ENCODE peak calls at places on chromosomes 5 and 9, in ten cellular contexts. U is fibroblast of mammary gland, K is OCI-LY7, B is AG04449, I is skeletal muscle cell, S is heart right ventricle, E is kidney, N is astrocyte of the cerebellum, A is A549, H is PC-9. M is an unnamed sample.

GRCh38 chr9:114853071-114853865 is 47.4 kb upstream of the TNFSF15 start:
- DNase-seq in U (no peak), K (no peak), B (no peak), I (no peak), S (no peak), E (no peak), N (no peak), A (no peak), H (no peak), M (no peak)

GRCh38 chr5:109668668-109669422 is 20.9 kb upstream of the MAN2A1 start:
- DNase-seq in U (no peak), K (no peak), B (no peak), I (no peak), S (no peak), E (no peak), N (no peak), A (no peak), H (no peak), M (no peak)

GRCh38 chr5:51226420-51226735 is 156.9 kb upstream of the ISL1 start:
- DNase-seq in U (no peak), K (no peak), B (no peak), I (no peak), S (no peak), E (no peak), N (no peak), A (no peak), H (peak), M (no peak)

GRCh38 chr9:121322037-121322736 is 47.9 kb downstream of the STOM start:
- DNase-seq in U (peak), K (no peak), B (peak), I (peak), S (no peak), E (no peak), N (peak), A (peak), H (no peak), M (peak)

GRCh38 chr9:127662617-127663016 is 44.2 kb upstream of the CFAP157 start:
- DNase-seq in U (no peak), K (no peak), B (no peak), I (no peak), S (no peak), E (no peak), N (no peak), A (no peak), H (no peak), M (no peak)

GRCh38 chr5:27947088-27947487 is 908.7 kb upstream of the CDH9 start:
- DNase-seq in U (no peak), K (no peak), B (no peak), I (no peak), S (no peak), E (no peak), N (peak), A (no peak), H (peak), M (no peak)

GRCh38 chr5:72383280-72384205 is 63.4 kb downstream of the PTCD2 start:
- DNase-seq in U (peak), K (no peak), B (no peak), I (no peak), S (no peak), E (no peak), N (no peak), A (peak), H (no peak), M (no peak)

GRCh38 chr5:74624501-74624900 is 16.0 kb downstream of the ENC1 start:
- DNase-seq in U (no peak), K (no peak), B (no peak), I (no peak), S (no peak), E (peak), N (no peak), A (no peak), H (peak), M (no peak)

GRCh38 chr5:54673523-54674225 is 156.1 kb downstream of the SNX18 start:
- DNase-seq in U (no peak), K (peak), B (no peak), I (no peak), S (peak), E (no peak), N (no peak), A (no peak), H (no peak), M (no peak)

GRCh38 chr9:110750272-110750671 is 81.7 kb downstream of the MUSK start:
- DNase-seq in U (peak), K (no peak), B (no peak), I (no peak), S (peak), E (peak), N (no peak), A (no peak), H (no peak), M (no peak)

GRCh38 chr9:133458643-133459312 is 1.0 kb upstream of the CACFD1 start:
- DNase-seq in U (no peak), K (no peak), B (no peak), I (no peak), S (no peak), E (peak), N (no peak), A (no peak), H (no peak), M (no peak)

GRCh38 chr5:113115061-113115460 is 138.5 kb downstream of the DCP2 start:
- DNase-seq in U (no peak), K (no peak), B (no peak), I (no peak), S (no peak), E (no peak), N (no peak), A (no peak), H (no peak), M (no peak)

GRCh38 chr5:166370928-166371690 is 1920.3 kb upstream of the WWC1 start:
- DNase-seq in U (peak), K (no peak), B (no peak), I (no peak), S (no peak), E (no peak), N (peak), A (no peak), H (no peak), M (no peak)
- H3K4me3 ChIP-seq in U (no peak), K (peak), B (no peak), I (peak), S (no peak), E (peak), N (no peak), A (peak), H (peak), M (peak)

GRCh38 chr9:78905387-78905786 is 608.5 kb downstream of the PSAT1 start:
- DNase-seq in U (no peak), K (no peak), B (no peak), I (no peak), S (no peak), E (no peak), N (no peak), A (no peak), H (no peak), M (no peak)
- H3K4me3 ChIP-seq in U (no peak), K (no peak), B (no peak), I (no peak), S (no peak), E (no peak), N (no peak), A (no peak), H (no peak), M (no peak)

GRCh38 chr9:105355810-105356209 is 92.0 kb upstream of the FSD1L start:
- DNase-seq in U (peak), K (peak), B (no peak), I (no peak), S (no peak), E (no peak), N (no peak), A (peak), H (no peak), M (no peak)
- H3K4me3 ChIP-seq in U (no peak), K (no peak), B (no peak), I (no peak), S (no peak), E (no peak), N (no peak), A (no peak), H (no peak), M (no peak)

GRCh38 chr5:41761663-41762062 is 108.6 kb downstream of the OXCT1 start:
- DNase-seq in U (no peak), K (no peak), B (no peak), I (no peak), S (no peak), E (no peak), N (no peak), A (no peak), H (no peak), M (no peak)
- H3K4me3 ChIP-seq in U (no peak), K (no peak), B (no peak), I (no peak), S (no peak), E (no peak), N (no peak), A (no peak), H (no peak), M (no peak)

DNA sequence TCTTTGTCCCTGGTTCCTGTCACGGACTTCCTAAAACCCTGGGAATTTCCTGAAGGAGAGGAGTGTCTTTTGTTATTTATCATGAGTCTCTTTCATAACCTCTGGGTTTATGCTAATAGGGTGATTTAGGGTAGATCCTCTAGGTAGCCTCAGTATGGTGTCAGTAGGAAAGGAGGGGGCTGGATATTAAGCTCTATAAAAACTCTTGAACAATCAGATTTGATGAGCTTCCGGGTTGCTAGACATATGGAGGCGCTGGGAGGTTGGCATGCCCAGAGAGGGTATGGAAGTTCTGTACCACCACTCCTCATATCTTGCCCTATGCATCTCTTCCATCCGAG is 15.5 kb upstream of the PTBP3 start:
- DNase-seq in U (no peak), K (no peak), B (no peak), I (no peak), S (no peak), E (no peak), N (no peak), A (no peak), H (no peak), M (no peak)
- H3K4me3 ChIP-seq in U (peak), K (no peak), B (no peak), I (peak), S (no peak), E (peak), N (peak), A (peak), H (no peak), M (no peak)

GRCh38 chr9:97675655-97676054 is 21.5 kb downstream of the XPA start:
- DNase-seq in U (no peak), K (no peak), B (no peak), I (no peak), S (no peak), E (no peak), N (no peak), A (no peak), H (no peak), M (no peak)
- H3K4me3 ChIP-seq in U (no peak), K (no peak), B (no peak), I (no peak), S (no peak), E (no peak), N (no peak), A (no peak), H (no peak), M (no peak)

GRCh38 chr5:102794677-102795331 is 39.7 kb downstream of the PAM start:
- DNase-seq in U (no peak), K (no peak), B (no peak), I (no peak), S (no peak), E (no peak), N (no peak), A (no peak), H (no peak), M (no peak)

GRCh38 chr5:102794047-102794446 is 38.9 kb downstream of the PAM start:
- DNase-seq in U (no peak), K (no peak), B (no peak), I (no peak), S (no peak), E (no peak), N (no peak), A (no peak), H (no peak), M (no peak)

GRCh38 chr5:102796481-102796880 is 41.4 kb downstream of the PAM start:
- DNase-seq in U (peak), K (no peak), B (no peak), I (no peak), S (no peak), E (no peak), N (no peak), A (no peak), H (no peak), M (no peak)

GRCh38 chr5:102796014-102796413 is 40.9 kb downstream of the PAM start:
- DNase-seq in U (no peak), K (no peak), B (no peak), I (no peak), S (no peak), E (no peak), N (no peak), A (no peak), H (no peak), M (no peak)

DNA sequence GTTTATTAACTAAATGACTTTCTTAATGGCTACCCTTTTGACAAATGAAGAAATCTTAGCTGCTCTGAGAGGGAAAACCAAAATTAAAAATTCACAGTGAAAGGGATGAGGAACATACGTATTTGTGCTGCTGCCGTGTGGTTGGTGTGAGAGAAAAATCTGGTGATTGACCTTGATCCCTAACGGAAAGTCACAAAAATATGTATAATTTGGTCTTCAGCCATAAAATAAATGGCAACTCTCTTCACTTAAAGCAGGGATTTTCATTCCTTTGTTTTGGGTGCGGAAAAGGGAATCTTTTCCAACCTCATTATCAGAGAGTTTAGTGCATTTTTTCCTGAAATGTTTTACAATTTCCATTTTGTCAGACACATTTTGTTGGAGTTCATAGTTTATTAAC is 40.4 kb downstream of the PAM start:
- DNase-seq in U (no peak), K (no peak), B (no peak), I (no peak), S (no peak), E (no peak), N (no peak), A (no peak), H (no peak), M (no peak)
- H3K4me3 ChIP-seq in U (no peak), K (no peak), B (no peak), I (no peak), S (no peak), E (no peak), N (no peak), A (no peak), H (no peak), M (no peak)

GRCh38 chr5:80191991-80192398 is 63.9 kb downstream of the SERINC5 start:
- DNase-seq in U (no peak), K (peak), B (no peak), I (no peak), S (peak), E (peak), N (no peak), A (no peak), H (no peak), M (no peak)
- H3K4me3 ChIP-seq in U (no peak), K (peak), B (no peak), I (no peak), S (no peak), E (no peak), N (no peak), A (no peak), H (no peak), M (no peak)

GRCh38 chr9:124010665-124011321 is 775 bp upstream of the LHX2 start:
- DNase-seq in U (peak), K (no peak), B (no peak), I (no peak), S (no peak), E (no peak), N (no peak), A (peak), H (peak), M (no peak)
- H3K4me3 ChIP-seq in U (peak), K (no peak), B (peak), I (peak), S (peak), E (no peak), N (no peak), A (peak), H (peak), M (no peak)

GRCh38 chr9:34637356-34638137 is at the start of gene SIGMAR1:
- DNase-seq in U (peak), K (peak), B (no peak), I (peak), S (peak), E (peak), N (peak), A (peak), H (peak), M (peak)

GRCh38 chr9:34636791-34637355 is 714 bp downstream of the SIGMAR1 start:
- DNase-seq in U (no peak), K (peak), B (no peak), I (no peak), S (no peak), E (no peak), N (no peak), A (no peak), H (no peak), M (no peak)

GRCh38 chr9:34634551-34634945 is 3.0 kb downstream of the SIGMAR1 start:
- DNase-seq in U (no peak), K (no peak), B (no peak), I (no peak), S (no peak), E (no peak), N (no peak), A (no peak), H (no peak), M (no peak)

GRCh38 chr9:34633851-34634550 is 3.6 kb downstream of the SIGMAR1 start:
- DNase-seq in U (peak), K (peak), B (no peak), I (no peak), S (peak), E (no peak), N (peak), A (peak), H (peak), M (no peak)

DNA sequence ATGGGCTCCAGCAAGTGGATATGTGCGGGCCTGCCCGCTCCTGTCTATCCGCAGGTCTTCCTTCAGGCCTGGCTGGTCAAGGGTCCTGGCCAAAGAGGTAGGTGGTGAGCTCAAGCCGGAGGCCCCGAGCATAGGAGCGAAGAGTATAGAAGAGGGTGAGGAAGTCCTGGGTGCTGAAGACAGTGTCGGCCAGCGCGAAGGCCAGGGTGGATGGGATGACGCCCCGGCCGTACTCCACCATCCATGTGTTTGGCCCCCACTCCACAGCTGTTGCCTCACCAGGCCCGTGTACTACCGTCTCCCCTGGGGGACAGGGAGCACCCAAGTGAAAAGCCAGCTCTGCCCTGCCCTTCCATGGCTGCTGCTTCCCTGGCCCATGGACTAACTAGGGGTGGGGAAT is 2.0 kb downstream of the SIGMAR1 start:
- DNase-seq in U (no peak), K (no peak), B (no peak), I (no peak), S (no peak), E (no peak), N (no peak), A (no peak), H (no peak), M (no peak)
- H3K4me3 ChIP-seq in U (no peak), K (peak), B (no peak), I (no peak), S (no peak), E (no peak), N (no peak), A (no peak), H (no peak), M (no peak)